ENCODE peak calls at places on chromosomes 1 and 21, in six cellular contexts. K is A549, J is tibial nerve, Z is upper lobe of left lung, X is transverse colon, I is SK-N-SH. R is an unnamed sample.

GRCh38 chr1:55589656-55590297 is 374.6 kb upstream of the USP24 start:
- DNase-seq in K (no peak), J (peak), X (no peak), I (no peak), Z (no peak), R (no peak)

GRCh38 chr1:37995773-37996379 is 6.1 kb upstream of the SF3A3 start:
- DNase-seq in Z (peak), I (peak), K (no peak), X (peak), J (peak), R (peak)

GRCh38 chr1:239976130-239976968 is 115.3 kb upstream of the FMN2 start:
- DNase-seq in K (peak), X (peak), Z (peak), I (peak), J (peak), R (peak)

GRCh38 chr1:116113615-116114014 is 2.4 kb downstream of the MAB21L3 start:
- DNase-seq in X (no peak), I (no peak), J (no peak), K (no peak), Z (peak), R (no peak)

GRCh38 chr1:224784606-224785328 is 144.7 kb upstream of the DNAH14 start:
- DNase-seq in I (no peak), K (no peak), J (no peak), X (no peak), Z (no peak), R (no peak)

GRCh38 chr1:150268342-150268705 is 492 bp downstream of the APH1A start:
- DNase-seq in I (peak), Z (peak), K (peak), X (peak), J (no peak), R (peak)

GRCh38 chr21:38645282-38645681 is 147.0 kb upstream of the ERG start:
- DNase-seq in J (no peak), I (no peak), Z (no peak), K (no peak), X (no peak), R (no peak)

GRCh38 chr1:121586369-121587229 is 401.8 kb downstream of the SRGAP2C start:
- DNase-seq in I (no peak), K (no peak), X (peak), Z (peak), J (no peak), R (peak)

GRCh38 chr1:17094664-17095063 is 24.6 kb downstream of the PADI2 start:
- DNase-seq in Z (no peak), I (no peak), K (no peak), X (no peak), J (no peak), R (no peak)

GRCh38 chr1:80457409-80457808 is 1343.3 kb upstream of the ADGRL2 start:
- DNase-seq in K (no peak), I (no peak), J (no peak), Z (no peak), X (no peak), R (no peak)

GRCh38 chr1:21258331-21259134 is 31.7 kb downstream of the ECE1 start:
- DNase-seq in X (no peak), Z (no peak), K (no peak), I (no peak), J (no peak), R (no peak)

GRCh38 chr1:203636306-203636705 is 9.7 kb downstream of the ATP2B4 start:
- DNase-seq in X (no peak), J (no peak), K (no peak), Z (no peak), I (no peak), R (no peak)

GRCh38 chr1:89254658-89255287 is 17.9 kb downstream of the GBP5 start:
- DNase-seq in J (no peak), X (no peak), I (no peak), Z (no peak), K (no peak), R (no peak)

GRCh38 chr1:220487297-220487820 is 40.6 kb upstream of the MARK1 start:
- DNase-seq in K (peak), I (no peak), X (peak), J (no peak), Z (no peak), R (no peak)

GRCh38 chr1:53966794-53967193 is 20.6 kb downstream of the LRRC42 start:
- DNase-seq in J (no peak), X (no peak), K (no peak), I (no peak), Z (no peak), R (no peak)

GRCh38 chr1:214404571-214405213 is 123.7 kb downstream of the SMYD2 start:
- DNase-seq in J (no peak), Z (no peak), K (no peak), X (no peak), I (no peak), R (no peak)

GRCh38 chr1:50959303-50959912 is 659 bp downstream of the FAF1 start:
- DNase-seq in I (peak), Z (peak), X (peak), K (no peak), J (peak), R (no peak)

GRCh38 chr1:45327644-45328515 is 1.2 kb downstream of the HPDL start:
- DNase-seq in J (no peak), K (no peak), Z (no peak), X (peak), I (peak), R (no peak)

GRCh38 chr1:245180496-245180895 is 25.7 kb downstream of the KIF26B start:
- DNase-seq in X (no peak), K (no peak), J (no peak), I (no peak), Z (no peak), R (no peak)

GRCh38 chr1:13899856-13900255 is 199.9 kb downstream of the PRDM2 start:
- DNase-seq in I (no peak), K (no peak), X (no peak), Z (no peak), J (no peak), R (no peak)

GRCh38 chr1:54614558-54614957 is 8.8 kb downstream of the FAM151A start:
- DNase-seq in X (no peak), K (no peak), Z (no peak), I (no peak), J (no peak), R (no peak)

GRCh38 chr1:43530483-43531452 is at the start of gene PTPRF:
- DNase-seq in X (peak), Z (peak), J (no peak), I (peak), K (peak), R (peak)

GRCh38 chr1:204623894-204624361 is 61.6 kb downstream of the LRRN2 start:
- DNase-seq in X (no peak), K (peak), I (peak), Z (no peak), J (no peak), R (no peak)

DNA sequence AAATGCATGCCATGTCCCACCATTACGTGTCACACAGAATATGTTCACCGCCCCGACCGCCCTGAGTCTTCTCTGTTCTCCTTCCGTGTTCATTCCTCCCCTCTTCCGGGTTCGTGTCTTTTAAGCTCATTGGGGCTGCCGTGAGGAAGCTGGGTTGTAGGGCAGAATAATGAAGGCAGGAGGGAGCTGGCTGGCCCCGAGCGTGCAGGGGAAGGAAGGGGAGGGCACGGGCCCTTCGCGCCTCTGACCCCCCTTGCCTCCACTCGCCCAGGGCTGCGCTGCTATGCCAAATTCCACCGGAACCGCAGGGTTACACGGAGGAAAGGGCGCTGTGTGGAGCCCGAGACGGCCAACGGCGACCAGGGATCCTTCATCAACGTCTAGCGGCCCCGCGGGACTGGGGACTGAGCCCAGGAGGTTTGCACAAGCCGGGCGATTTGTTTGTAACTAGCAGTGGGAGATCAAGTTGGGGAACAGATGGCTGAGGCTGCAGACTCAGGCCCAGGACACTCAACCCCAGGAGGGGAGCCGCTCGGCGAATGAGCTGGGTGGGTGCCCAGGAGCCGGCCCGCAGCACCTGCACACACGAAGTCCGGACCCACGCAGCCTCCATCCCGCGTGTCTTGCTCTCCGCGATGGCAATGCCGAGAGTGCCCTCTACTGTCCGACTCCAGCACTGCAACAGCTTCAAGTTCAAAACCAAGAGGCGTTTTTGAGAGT is 16.5 kb upstream of the AGTRAP start:
- DNase-seq in Z (peak), K (peak), J (peak), I (peak), X (peak), R (peak)
- TF ChIP-seq EP300 in Z (no peak), K (no peak), J (peak), I (no peak), X (no peak), R (no peak)

GRCh38 chr1:905071-905749 is 18.5 kb upstream of the SAMD11 start:
- DNase-seq in K (no peak), Z (peak), X (peak), J (no peak), I (peak), R (peak)

GRCh38 chr1:904271-904950 is 19.3 kb upstream of the SAMD11 start:
- DNase-seq in J (peak), I (peak), X (peak), K (peak), Z (peak), R (peak)

GRCh38 chr1:903305-903704 is 20.4 kb upstream of the SAMD11 start:
- DNase-seq in J (no peak), Z (no peak), K (no peak), I (no peak), X (no peak), R (no peak)

GRCh38 chr1:902802-903201 is 20.9 kb upstream of the SAMD11 start:
- DNase-seq in K (no peak), Z (no peak), I (peak), J (no peak), X (no peak), R (no peak)

DNA sequence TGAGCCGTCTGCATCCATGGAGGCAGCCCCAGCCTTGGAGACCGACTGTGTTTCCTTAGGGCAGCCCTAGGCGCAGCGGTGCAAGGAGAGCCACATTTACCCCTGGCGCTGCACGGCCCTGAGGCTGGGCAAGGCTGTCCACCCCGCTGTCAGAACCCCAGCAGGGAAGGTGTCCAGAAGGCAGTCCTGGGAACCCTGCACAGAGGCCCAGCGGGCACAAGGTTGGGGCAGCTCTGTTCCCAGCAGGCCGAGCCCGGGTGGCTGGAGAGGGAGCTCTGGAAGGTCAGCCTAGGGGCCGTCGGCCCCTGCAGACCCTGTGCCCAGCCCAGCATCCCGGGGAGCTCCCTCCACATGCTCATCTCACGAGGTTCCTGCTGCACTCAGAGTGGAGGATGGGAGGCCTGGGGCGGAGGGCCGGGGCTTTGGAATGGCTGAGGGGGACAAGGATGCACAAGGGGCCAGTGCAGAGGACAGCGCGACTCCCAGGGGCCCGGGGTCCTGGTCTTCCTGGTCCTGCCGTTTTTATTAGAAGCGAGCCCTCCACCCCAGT is 19.9 kb upstream of the SAMD11 start:
- DNase-seq in I (no peak), K (no peak), X (peak), J (no peak), Z (no peak), R (peak)
- H3K4me3 ChIP-seq in I (no peak), K (peak), X (no peak), J (no peak), Z (peak), R (peak)

DNA sequence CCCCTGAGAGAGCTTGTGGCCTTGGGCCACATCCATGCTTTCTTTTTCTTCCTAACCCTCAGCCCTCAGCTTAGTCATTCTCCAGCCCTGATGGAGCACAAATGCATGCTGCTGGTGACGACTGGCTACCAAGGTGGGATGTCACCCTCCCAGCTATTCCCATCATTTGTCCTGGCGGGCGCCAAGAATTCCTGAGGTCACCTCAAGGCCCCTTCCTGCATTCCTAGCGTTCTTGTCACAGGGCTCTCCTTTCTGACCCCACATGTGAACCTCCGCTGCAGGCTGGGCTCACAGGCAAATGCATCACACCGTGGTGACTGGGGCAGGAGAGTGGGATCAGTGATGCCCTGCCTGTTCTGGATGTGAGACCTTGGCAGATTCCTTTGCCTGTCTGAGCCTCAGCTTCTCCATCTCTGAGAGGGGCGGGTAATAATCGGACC is 53.4 kb upstream of the IFFO2 start:
- DNase-seq in K (peak), X (no peak), J (no peak), Z (no peak), I (no peak), R (no peak)
- TF ChIP-seq EP300 in K (peak), X (no peak), J (no peak), Z (no peak), I (no peak), R (no peak)

DNA sequence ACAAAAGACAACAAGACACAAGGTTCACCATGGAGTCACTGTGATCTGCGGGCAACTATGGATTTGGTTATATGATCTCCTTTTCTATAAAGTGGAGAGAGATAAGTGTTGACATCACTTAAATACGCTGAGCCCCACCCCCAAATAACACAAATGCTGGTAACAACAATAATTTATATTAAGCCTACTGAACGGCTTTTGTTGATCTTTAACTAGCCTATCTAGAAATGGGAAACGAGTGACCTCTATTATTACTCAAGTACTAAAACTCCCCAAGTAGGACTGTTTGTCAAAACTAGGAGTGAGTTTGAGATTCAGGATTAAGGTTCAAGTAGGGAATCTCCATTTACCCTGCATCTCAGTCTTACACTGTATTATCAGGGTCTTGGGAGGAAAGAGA is 52.2 kb downstream of the MAP3K7CL start:
- DNase-seq in K (peak), Z (no peak), X (no peak), J (no peak), I (no peak), R (no peak)
- H3K4me3 ChIP-seq in K (peak), Z (no peak), X (no peak), J (no peak), I (peak), R (no peak)

GRCh38 chr1:93692451-93692861 is 10.8 kb upstream of the BCAR3 start:
- DNase-seq in X (no peak), K (peak), J (no peak), Z (no peak), I (no peak), R (no peak)

GRCh38 chr1:93695411-93696005 is 13.9 kb upstream of the BCAR3 start:
- DNase-seq in X (no peak), I (no peak), K (no peak), Z (no peak), J (no peak), R (no peak)

GRCh38 chr1:93694039-93694438 is 12.4 kb upstream of the BCAR3 start:
- DNase-seq in J (no peak), I (no peak), K (peak), Z (no peak), X (no peak), R (no peak)

GRCh38 chr1:93692983-93693591 is 11.4 kb upstream of the BCAR3 start:
- DNase-seq in K (peak), Z (peak), X (no peak), J (no peak), I (no peak), R (no peak)

GRCh38 chr1:93694833-93695232 is 13.2 kb upstream of the BCAR3 start:
- DNase-seq in I (no peak), X (no peak), J (no peak), K (no peak), Z (no peak), R (no peak)
- TF ChIP-seq EP300 in I (no peak), X (no peak), J (no peak), K (no peak), Z (no peak), R (no peak)

GRCh38 chr1:236395780-236396664 is 1.9 kb downstream of the EDARADD start:
- DNase-seq in J (no peak), I (no peak), Z (no peak), K (no peak), X (no peak), R (no peak)
- H3K4me3 ChIP-seq in J (peak), I (peak), Z (peak), K (peak), X (peak), R (peak)

GRCh38 chr1:4601986-4602385 is 52.4 kb upstream of the AJAP1 start:
- DNase-seq in X (no peak), I (no peak), Z (peak), J (no peak), K (no peak), R (peak)

GRCh38 chr1:4605158-4605557 is 49.3 kb upstream of the AJAP1 start:
- DNase-seq in K (no peak), Z (no peak), J (no peak), I (no peak), X (no peak), R (no peak)

GRCh38 chr1:4602536-4603316 is 51.7 kb upstream of the AJAP1 start:
- DNase-seq in X (no peak), J (no peak), Z (peak), I (no peak), K (no peak), R (peak)

GRCh38 chr1:4600615-4601460 is 53.6 kb upstream of the AJAP1 start:
- DNase-seq in Z (peak), I (no peak), X (no peak), J (no peak), K (no peak), R (peak)

DNA sequence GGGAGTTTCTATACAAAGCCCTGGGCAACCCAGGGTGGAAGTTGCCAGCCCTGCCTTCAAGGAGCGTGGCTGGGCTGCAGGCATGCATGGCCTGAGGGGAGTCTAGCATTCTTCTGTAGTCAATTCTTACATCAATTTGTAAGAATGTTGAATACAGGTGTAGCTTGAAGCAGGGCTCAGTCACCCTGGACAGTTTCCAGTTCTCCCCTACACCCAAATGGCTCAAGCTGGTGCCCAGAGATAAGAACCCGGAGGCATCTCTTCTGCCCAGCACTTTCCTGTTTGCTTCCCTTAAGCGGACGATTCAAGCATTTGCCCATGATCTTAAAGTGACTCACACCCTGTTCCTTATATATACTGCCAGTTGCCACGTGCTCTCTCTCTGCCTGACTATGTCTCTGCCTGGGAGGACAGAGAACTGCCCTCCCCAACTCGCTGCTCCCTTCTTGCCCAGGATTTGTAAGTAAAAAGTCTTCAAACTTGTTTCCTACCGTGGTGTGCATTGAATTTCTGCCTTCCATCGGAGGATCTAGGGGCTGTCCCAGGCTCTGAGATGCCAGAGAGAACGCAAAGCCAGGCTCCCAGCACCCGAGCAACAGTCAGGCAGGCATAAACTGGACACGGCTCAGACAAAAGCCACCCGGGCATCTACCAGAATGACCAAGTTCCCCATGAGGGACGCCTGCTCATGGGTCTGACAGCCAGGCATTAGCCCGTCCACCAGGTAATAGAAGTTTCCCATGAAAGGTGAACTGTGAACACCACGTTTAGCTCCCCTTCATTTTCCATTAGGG is 50.9 kb upstream of the AJAP1 start:
- DNase-seq in X (no peak), I (no peak), J (no peak), Z (peak), K (peak), R (no peak)
- TF ChIP-seq EP300 in X (no peak), I (no peak), J (no peak), Z (no peak), K (no peak), R (no peak)

DNA sequence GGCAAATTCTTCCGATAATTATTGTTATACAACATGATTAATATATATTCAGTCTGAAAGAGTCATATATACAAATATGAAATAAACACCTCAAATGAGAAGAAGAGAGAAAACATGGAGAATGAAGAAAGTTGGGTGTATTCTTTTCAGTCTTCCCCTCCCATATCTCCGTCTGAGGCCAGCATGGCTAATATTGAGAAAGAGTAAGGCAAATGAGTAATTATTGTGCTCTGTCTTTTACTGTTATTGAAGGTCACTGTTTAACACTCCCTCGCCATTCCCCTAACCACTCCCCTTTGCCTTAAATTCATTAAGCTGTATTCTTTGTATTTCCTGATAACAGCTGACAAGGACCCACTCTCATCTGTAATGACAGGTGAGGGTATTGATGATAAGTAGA is 46.6 kb upstream of the CACYBP start:
- DNase-seq in Z (no peak), X (no peak), K (no peak), J (no peak), I (no peak), R (no peak)
- H3K4me3 ChIP-seq in Z (no peak), X (no peak), K (no peak), J (no peak), I (no peak), R (no peak)